ENCODE peak calls at places on chromosomes 11 and 22, in five cellular contexts. X is adipocyte; P is effector memory CD4-positive, alpha-beta T cell; I is naive thymus-derived CD4-positive, alpha-beta T cell; V is lung. T is an unnamed sample.

GRCh38 chr11:6170226-6170625 is at the start of gene OR52B2:
- DNase-seq in X (no peak), P (no peak), I (no peak), V (no peak), T (no peak)

GRCh38 chr11:62905927-62906531 is 15.1 kb downstream of the CHRM1 start:
- DNase-seq in X (peak; percentile 92), P (peak; percentile 50), I (peak; percentile 80), V (peak; percentile 85), T (peak; percentile 91)

GRCh38 chr11:128964463-128964930 is 21.8 kb upstream of the TP53AIP1 start:
- DNase-seq in X (no peak), P (no peak), I (no peak), V (no peak), T (no peak)

GRCh38 chr11:8335683-8336082 is 72.0 kb upstream of the LMO1 start:
- DNase-seq in X (peak; percentile 29), P (no peak), I (no peak), V (no peak), T (no peak)

GRCh38 chr22:30485362-30485988 is 13.7 kb upstream of the SEC14L3 start:
- DNase-seq in X (peak; percentile 67), P (peak; percentile 52), I (peak; percentile 82), V (peak; percentile 77), T (peak; percentile 98)

GRCh38 chr11:117572129-117572528 is 224.9 kb downstream of the DSCAML1 start:
- DNase-seq in X (no peak), P (no peak), I (no peak), V (no peak), T (no peak)

GRCh38 chr11:23078289-23078971 is 218.2 kb upstream of the CCDC179 start:
- DNase-seq in X (peak; percentile 73), P (no peak), I (no peak), V (no peak), T (no peak)

GRCh38 chr11:8168485-8169257 is at the start of gene RIC3:
- DNase-seq in X (no peak), P (peak; percentile 6), I (peak; percentile 31), V (peak; percentile 44), T (peak; percentile 64)

GRCh38 chr11:46120361-46120710 is 918 bp downstream of the PHF21A start:
- DNase-seq in X (peak; percentile 53), P (no peak), I (peak; percentile 41), V (no peak), T (peak; percentile 63)

GRCh38 chr11:4495986-4496385 is 13.5 kb downstream of the OR52K1 start:
- DNase-seq in X (no peak), P (no peak), I (no peak), V (no peak), T (no peak)

GRCh38 chr11:48001438-48002021 is 21.2 kb downstream of the PTPRJ start:
- DNase-seq in X (peak; percentile 57), P (peak; percentile 84), I (peak; percentile 72), V (no peak), T (no peak)

GRCh38 chr22:46905415-46905814 is 143.0 kb downstream of the TBC1D22A start:
- DNase-seq in X (no peak), P (no peak), I (no peak), V (no peak), T (no peak)

GRCh38 chr11:124762624-124763155 is 600 bp upstream of the ESAM start:
- DNase-seq in X (peak; percentile 23), P (no peak), I (peak; percentile 42), V (no peak), T (peak; percentile 77)

GRCh38 chr11:105937331-105937730 is 84.7 kb downstream of the MSANTD4 start:
- DNase-seq in X (peak; percentile 44), P (no peak), I (no peak), V (no peak), T (no peak)

GRCh38 chr11:59859695-59860094 is 6.6 kb downstream of the TCN1 start:
- DNase-seq in X (no peak), P (no peak), I (no peak), V (no peak), T (no peak)

DNA sequence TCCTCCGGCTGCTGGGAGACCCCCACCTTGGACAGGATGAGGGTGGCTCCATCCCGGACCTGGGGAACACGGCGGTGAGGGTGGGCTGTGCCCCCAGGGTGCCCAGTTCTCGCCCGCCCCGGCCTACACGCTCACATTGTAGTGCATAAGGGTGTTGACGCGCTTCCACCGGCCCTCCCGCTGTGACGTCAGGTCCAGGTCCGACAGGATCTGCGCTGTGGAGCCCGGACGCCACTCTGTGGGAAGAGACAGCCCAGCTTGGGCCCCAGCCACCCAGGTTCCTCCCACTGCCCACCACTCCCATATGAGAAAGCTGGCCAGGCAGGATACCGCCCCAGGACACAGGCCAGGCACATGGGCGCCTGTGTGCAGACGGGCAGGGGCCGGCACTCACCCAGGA is 8.3 kb upstream of the MAPK11 start:
- DNase-seq in X (no peak), P (no peak), I (no peak), V (no peak), T (no peak)
- H3K36me3 ChIP-seq in X (peaks cover 82% of the 10 kb centered on the region), P (no peaks in the 10 kb centered on the region), I (no peaks in the 10 kb centered on the region), V (peaks cover 81% of the 10 kb centered on the region), T (peaks cover 6% of the 10 kb centered on the region)

DNA sequence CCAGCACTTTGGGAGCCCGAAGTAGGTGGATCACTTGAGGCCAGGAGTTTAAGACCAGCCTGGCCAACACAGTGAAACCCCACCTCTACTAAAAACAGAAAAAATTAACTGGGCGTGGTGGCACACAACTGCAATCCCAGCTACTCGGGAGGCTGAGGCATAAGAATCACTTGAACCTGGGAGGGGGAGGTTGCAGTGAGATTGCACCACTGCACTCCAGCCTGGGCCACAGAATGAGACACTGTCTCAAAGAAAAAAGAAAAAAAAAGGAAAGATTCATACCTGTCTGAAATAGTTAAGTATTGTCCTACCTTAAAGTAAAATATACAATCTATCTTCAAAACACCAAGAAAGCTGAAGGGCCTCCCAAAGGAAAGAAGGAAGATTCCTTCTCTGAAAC is 20.1 kb downstream of the RBFOX2 start:
- DNase-seq in X (no peak), P (no peak), I (no peak), V (no peak), T (no peak)
- H3K4me3 ChIP-seq in X (no peak overlapping the region), P (no peak overlapping the region), I (no peak overlapping the region), V (no peak overlapping the region), T (no peak overlapping the region)

GRCh38 chr11:65584723-65585171 is 8.9 kb downstream of the EHBP1L1 start:
- DNase-seq in X (no peak), P (no peak), I (no peak), V (no peak), T (peak; percentile 81)
- H3K36me3 ChIP-seq in X (peaks cover 18% of the 10 kb centered on the region), P (peaks cover 52% of the 10 kb centered on the region), I (peaks cover 69% of the 10 kb centered on the region), V (peaks cover 48% of the 10 kb centered on the region), T (no peaks in the 10 kb centered on the region)

GRCh38 chr11:129999407-129999806 is 3.2 kb downstream of the PRDM10 start:
- DNase-seq in X (no peak), P (no peak), I (no peak), V (no peak), T (no peak)

GRCh38 chr11:130002352-130002845 is at the start of gene PRDM10:
- DNase-seq in X (peak; percentile 96), P (peak; percentile 86), I (peak; percentile 88), V (peak; percentile 93), T (peak; percentile 95)

GRCh38 chr11:130001491-130002351 is 914 bp downstream of the PRDM10 start:
- DNase-seq in X (peak; percentile 83), P (peak; percentile 22), I (peak; percentile 22), V (peak; percentile 38), T (no peak)

GRCh38 chr11:129998905-129999304 is 3.7 kb downstream of the PRDM10 start:
- DNase-seq in X (no peak), P (no peak), I (no peak), V (no peak), T (no peak)

DNA sequence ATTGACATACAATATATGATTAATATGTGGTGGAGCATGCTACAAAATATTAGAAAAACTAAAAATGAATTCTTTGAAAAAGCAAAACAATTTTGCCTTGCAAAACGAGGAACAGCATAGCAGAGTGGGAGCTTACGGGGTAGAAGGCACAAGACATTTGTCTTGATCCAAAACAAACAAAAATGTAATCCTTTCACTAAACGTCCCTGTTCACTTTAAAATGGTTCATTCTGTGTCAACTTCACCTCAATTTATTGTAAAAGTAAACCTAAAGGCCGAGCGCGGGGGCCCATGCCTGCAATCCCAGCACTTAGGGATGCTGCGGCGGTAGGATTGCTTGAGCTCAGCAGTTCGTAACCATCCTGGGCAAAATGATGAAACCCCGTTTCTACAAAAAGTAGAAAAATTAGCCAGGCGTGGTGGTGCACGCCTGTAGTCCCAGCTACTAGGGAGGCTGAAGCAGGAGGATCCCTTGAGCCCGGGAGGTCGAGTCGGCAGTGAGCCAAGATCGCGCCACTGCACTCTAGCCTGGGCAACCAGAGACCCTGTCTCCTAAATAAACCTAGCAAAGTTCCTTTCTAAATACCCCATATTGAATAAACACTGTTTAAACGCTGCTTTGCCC is 2.0 kb downstream of the PRDM10 start:
- DNase-seq in X (no peak), P (no peak), I (no peak), V (no peak), T (no peak)
- H3K4me3 ChIP-seq in X (peak overlapping the region; percentile 90), P (no peak overlapping the region), I (no peak overlapping the region), V (no peak overlapping the region), T (no peak overlapping the region)

GRCh38 chr11:67541198-67541597 is 18.0 kb upstream of the CABP2 start:
- DNase-seq in X (no peak), P (no peak), I (no peak), V (no peak), T (peak; percentile 72)
- H3K36me3 ChIP-seq in X (no peaks in the 10 kb centered on the region), P (no peaks in the 10 kb centered on the region), I (no peaks in the 10 kb centered on the region), V (no peaks in the 10 kb centered on the region), T (no peaks in the 10 kb centered on the region)

GRCh38 chr22:38246692-38247091 is 26.1 kb downstream of the TMEM184B start:
- DNase-seq in X (no peak), P (no peak), I (no peak), V (no peak), T (no peak)

GRCh38 chr22:38244106-38244505 is 28.7 kb downstream of the TMEM184B start:
- DNase-seq in X (no peak), P (no peak), I (no peak), V (no peak), T (no peak)

GRCh38 chr22:38248280-38248679 is 24.5 kb downstream of the TMEM184B start:
- DNase-seq in X (no peak), P (no peak), I (no peak), V (no peak), T (no peak)

GRCh38 chr22:38247713-38248112 is 25.1 kb downstream of the TMEM184B start:
- DNase-seq in X (no peak), P (no peak), I (no peak), V (no peak), T (no peak)

GRCh38 chr22:38246046-38246658 is 26.7 kb downstream of the TMEM184B start:
- DNase-seq in X (no peak), P (no peak), I (no peak), V (no peak), T (no peak)
- H3K4me3 ChIP-seq in X (no peak overlapping the region), P (no peak overlapping the region), I (no peak overlapping the region), V (no peak overlapping the region), T (no peak overlapping the region)

GRCh38 chr22:50446708-50447575 is 27.9 kb downstream of the SBF1 start:
- DNase-seq in X (no peak), P (no peak), I (no peak), V (no peak), T (no peak)
- H3K36me3 ChIP-seq in X (peaks cover 54% of the 10 kb centered on the region), P (peaks cover 43% of the 10 kb centered on the region), I (peaks cover 67% of the 10 kb centered on the region), V (peaks cover 51% of the 10 kb centered on the region), T (peaks cover under 1% of the 10 kb centered on the region)

DNA sequence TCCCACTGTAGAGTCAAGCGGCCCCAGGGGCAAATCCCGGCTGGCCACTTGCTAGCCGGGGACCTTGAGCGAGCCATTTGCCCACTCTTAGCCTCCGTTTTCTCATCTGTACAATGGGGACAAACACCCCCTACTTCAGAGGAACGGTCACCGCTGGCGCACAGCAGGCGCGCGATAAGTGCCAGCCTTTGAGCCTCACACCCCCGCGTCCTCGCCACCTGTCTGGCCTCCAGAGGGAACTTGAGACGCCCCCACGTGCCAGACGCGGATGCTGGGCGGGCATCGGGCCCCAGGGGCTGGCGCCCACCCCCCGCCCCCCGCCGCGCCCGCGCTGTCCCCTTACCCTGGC is 72.7 kb upstream of the TCF20 start:
- DNase-seq in X (no peak), P (no peak), I (no peak), V (no peak), T (no peak)
- H3K4me3 ChIP-seq in X (no peak overlapping the region), P (peak overlapping the region; percentile 44), I (peak overlapping the region; percentile 33), V (no peak overlapping the region), T (peak overlapping the region; percentile 44)

T was measured in H7.